ENCODE peak calls at places on chromosomes 7 and 10, in seven cellular contexts. I is Ammon's horn; Y is EH; N is NCI-H1092; G is D341Med; X is fibroblast of villous mesenchyme; R is activated T-cell treated with anti-CD3 and anti-CD28 coated beads, Interleukin-2, amount 50 U/mL, for 72 hours. O is an unnamed sample.

GRCh38 chr7:98294798-98295382 is 13.4 kb downstream of the BRI3 start:
- DNase-seq in X (peak; percentile 49), Y (peak; percentile 60), N (peak; percentile 30), I (no peak), G (peak; percentile 90), R (peak; percentile 39), O (peak; percentile 47)

GRCh38 chr10:129808092-129808983 is 155.7 kb downstream of the EBF3 start:
- DNase-seq in R (no peak), N (no peak), G (no peak), Y (no peak), I (no peak), X (no peak), O (no peak)

GRCh38 chr7:132317856-132318255 is 258.4 kb downstream of the PLXNA4 start:
- DNase-seq in R (no peak), G (no peak), Y (no peak), N (no peak), I (no peak), X (no peak), O (no peak)

GRCh38 chr7:20144801-20145200 is 72.4 kb downstream of the MACC1 start:
- DNase-seq in R (no peak), X (no peak), I (no peak), Y (no peak), G (no peak), N (no peak), O (no peak)

GRCh38 chr10:6445671-6446278 is 134.3 kb downstream of the PRKCQ start:
- DNase-seq in R (peak; percentile 44), Y (peak; percentile 25), I (peak; percentile 83), N (no peak), G (peak; percentile 62), X (peak; percentile 42), O (peak; percentile 28)

GRCh38 chr10:30882281-30882680 is 149.4 kb downstream of the ZNF438 start:
- DNase-seq in R (no peak), N (no peak), G (no peak), X (peak; percentile 27), I (no peak), Y (no peak), O (peak; percentile 57)

GRCh38 chr10:70761031-70761601 is 24.1 kb downstream of the TBATA start:
- DNase-seq in R (no peak), Y (peak; percentile 37), I (no peak), X (no peak), G (no peak), N (no peak), O (no peak)

GRCh38 chr7:135300913-135301765 is 67.5 kb downstream of the STRA8 start:
- DNase-seq in N (no peak), Y (peak; percentile 19), I (no peak), R (no peak), X (no peak), G (no peak), O (peak; percentile 23)

GRCh38 chr10:43208147-43209063 is 58.5 kb downstream of the RASGEF1A start:
- DNase-seq in R (no peak), Y (no peak), G (no peak), I (no peak), X (no peak), N (no peak), O (no peak)

GRCh38 chr7:2218444-2218785 is 14.3 kb downstream of the MAD1L1 start:
- DNase-seq in I (no peak), N (no peak), R (no peak), G (no peak), Y (no peak), X (no peak), O (no peak)

GRCh38 chr10:28975891-28976471 is 298.7 kb downstream of the BAMBI start:
- DNase-seq in R (no peak), G (no peak), N (peak; percentile 80), X (no peak), Y (no peak), I (peak; percentile 13), O (peak; percentile 36)

GRCh38 chr7:35874881-35875280 is 74.0 kb downstream of the SEPTIN7 start:
- DNase-seq in G (no peak), Y (peak; percentile 37), N (no peak), X (no peak), R (no peak), I (no peak), O (no peak)

GRCh38 chr7:94061316-94061715 is 57.2 kb upstream of the BET1 start:
- DNase-seq in I (no peak), R (no peak), Y (no peak), X (peak; percentile 58), N (no peak), G (no peak), O (no peak)